ENCODE peak calls at places on chromosome 7, in four cellular contexts. One of them, this sample, is unnamed.

GRCh38 chr7:43905954-43906326 is 456 bp downstream of the URGCP start:
- DNase-seq in left ventricle myocardium inferior: peak; percentile 29
- DNase-seq in renal cortical epithelial cell: no peak
- DNase-seq in NCI-H1694 treated with DMSO at 0.1 percent for 48 hours: no peak
- DNase-seq in this sample: no peak

GRCh38 chr7:99623702-99624447 is 7.1 kb downstream of the ZSCAN25 start:
- DNase-seq in left ventricle myocardium inferior: no peak
- DNase-seq in renal cortical epithelial cell: peak; percentile 6
- DNase-seq in NCI-H1694 treated with DMSO at 0.1 percent for 48 hours: no peak
- DNase-seq in this sample: no peak

GRCh38 chr7:134710854-134711624 is 64.4 kb downstream of the BPGM start:
- DNase-seq in left ventricle myocardium inferior: no peak
- DNase-seq in renal cortical epithelial cell: peak; percentile 23
- DNase-seq in NCI-H1694 treated with DMSO at 0.1 percent for 48 hours: no peak
- DNase-seq in this sample: no peak

GRCh38 chr7:50805425-50806130 is 22.9 kb upstream of the GRB10 start:
- DNase-seq in left ventricle myocardium inferior: no peak
- DNase-seq in renal cortical epithelial cell: peak; percentile 56
- DNase-seq in NCI-H1694 treated with DMSO at 0.1 percent for 48 hours: no peak
- DNase-seq in this sample: no peak

GRCh38 chr7:100983451-100984187 is 14.3 kb downstream of the MUC12 start:
- DNase-seq in left ventricle myocardium inferior: no peak
- DNase-seq in renal cortical epithelial cell: peak; percentile 99
- DNase-seq in NCI-H1694 treated with DMSO at 0.1 percent for 48 hours: no peak
- DNase-seq in this sample: no peak

GRCh38 chr7:134845461-134845860 is 66.0 kb downstream of the CALD1 start:
- DNase-seq in left ventricle myocardium inferior: no peak
- DNase-seq in renal cortical epithelial cell: no peak
- DNase-seq in NCI-H1694 treated with DMSO at 0.1 percent for 48 hours: no peak
- DNase-seq in this sample: no peak

GRCh38 chr7:14432936-14433335 is 443.5 kb upstream of the ETV1 start:
- DNase-seq in left ventricle myocardium inferior: no peak
- DNase-seq in renal cortical epithelial cell: no peak
- DNase-seq in NCI-H1694 treated with DMSO at 0.1 percent for 48 hours: no peak
- DNase-seq in this sample: no peak

GRCh38 chr7:131250331-131250730 is 77.3 kb upstream of the MKLN1 start:
- DNase-seq in left ventricle myocardium inferior: no peak
- DNase-seq in renal cortical epithelial cell: no peak
- DNase-seq in NCI-H1694 treated with DMSO at 0.1 percent for 48 hours: no peak
- DNase-seq in this sample: no peak

GRCh38 chr7:105047932-105048331 is 33.9 kb downstream of the KMT2E start:
- DNase-seq in left ventricle myocardium inferior: no peak
- DNase-seq in renal cortical epithelial cell: no peak
- DNase-seq in NCI-H1694 treated with DMSO at 0.1 percent for 48 hours: no peak
- DNase-seq in this sample: no peak

GRCh38 chr7:116679495-116679894 is 7.5 kb downstream of the MET start:
- DNase-seq in left ventricle myocardium inferior: no peak
- DNase-seq in renal cortical epithelial cell: peak; percentile 57
- DNase-seq in NCI-H1694 treated with DMSO at 0.1 percent for 48 hours: no peak
- DNase-seq in this sample: no peak

GRCh38 chr7:100563809-100564400 is 9.8 kb downstream of the SAP25 start:
- DNase-seq in left ventricle myocardium inferior: peak; percentile 82
- DNase-seq in renal cortical epithelial cell: no peak
- DNase-seq in NCI-H1694 treated with DMSO at 0.1 percent for 48 hours: peak; percentile 41
- DNase-seq in this sample: peak; percentile 87

GRCh38 chr7:13050703-13051102 is 363.3 kb downstream of the ARL4A start:
- DNase-seq in left ventricle myocardium inferior: no peak
- DNase-seq in renal cortical epithelial cell: peak; percentile 21
- DNase-seq in NCI-H1694 treated with DMSO at 0.1 percent for 48 hours: no peak
- DNase-seq in this sample: no peak

GRCh38 chr7:102215281-102215680 is 71.4 kb upstream of the SH2B2 start:
- DNase-seq in left ventricle myocardium inferior: no peak
- DNase-seq in renal cortical epithelial cell: no peak
- DNase-seq in NCI-H1694 treated with DMSO at 0.1 percent for 48 hours: no peak
- DNase-seq in this sample: no peak

GRCh38 chr7:79376297-79377025 is 77.0 kb downstream of the MAGI2 start:
- DNase-seq in left ventricle myocardium inferior: no peak
- DNase-seq in renal cortical epithelial cell: no peak
- DNase-seq in NCI-H1694 treated with DMSO at 0.1 percent for 48 hours: no peak
- DNase-seq in this sample: no peak

GRCh38 chr7:1883834-1884582 is 213.9 kb downstream of the ELFN1 start:
- DNase-seq in left ventricle myocardium inferior: no peak
- DNase-seq in renal cortical epithelial cell: no peak
- DNase-seq in NCI-H1694 treated with DMSO at 0.1 percent for 48 hours: no peak
- DNase-seq in this sample: no peak

GRCh38 chr7:40698214-40698920 is 563.6 kb downstream of the SUGCT start:
- DNase-seq in left ventricle myocardium inferior: no peak
- DNase-seq in renal cortical epithelial cell: no peak
- DNase-seq in NCI-H1694 treated with DMSO at 0.1 percent for 48 hours: no peak
- DNase-seq in this sample: no peak